ENCODE peak calls at places on chromosome 12, in ten cellular contexts. D is pancreas; X is neural crest cell; W is head of caudate nucleus; O is RWPE1; S is HuH-7.5; N is NCI-H1092; H is activated CD4-positive, alpha-beta T cell treated with anti-CD3 and anti-CD28 coated beads for 4 hours; Z is frontal cortex; P is activated CD8-positive, alpha-beta T cell treated with anti-CD3 and anti-CD28 coated beads for 36 hours. C is an unnamed sample.

GRCh38 chr12:114982760-114983159 is 298.8 kb upstream of the TBX3 start:
- DNase-seq in D (no peak), X (no peak), W (no peak), O (peak; percentile 13), S (no peak), N (no peak), H (no peak), Z (no peak), P (no peak), C (no peak)

GRCh38 chr12:125633686-125634085 is 568.5 kb downstream of the AACS start:
- DNase-seq in D (no peak), X (no peak), W (no peak), O (no peak), S (no peak), N (no peak), H (no peak), Z (no peak), P (no peak), C (no peak)

GRCh38 chr12:68538722-68539614 is 71.7 kb upstream of the RAP1B start:
- DNase-seq in D (no peak), X (no peak), W (no peak), O (no peak), S (no peak), N (no peak), H (peak; percentile 44), Z (no peak), P (peak; percentile 82), C (peak; percentile 80)

GRCh38 chr12:51269174-51270066 is 795 bp downstream of the SMAGP start:
- DNase-seq in D (peak; percentile 82), X (peak; percentile 20), W (peak; percentile 62), O (peak; percentile 56), S (peak; percentile 79), N (peak; percentile 26), H (peak; percentile 63), Z (peak; percentile 48), P (peak; percentile 67), C (peak; percentile 69)

GRCh38 chr12:131434208-131435125 is 276.4 kb upstream of the SFSWAP start:
- DNase-seq in D (no peak), X (no peak), W (no peak), O (no peak), S (no peak), N (no peak), H (no peak), Z (no peak), P (peak; percentile 15), C (no peak)

GRCh38 chr12:67433393-67434175 is 164.4 kb downstream of the CAND1 start:
- DNase-seq in D (no peak), X (no peak), W (no peak), O (no peak), S (no peak), N (no peak), H (no peak), Z (no peak), P (no peak), C (no peak)

GRCh38 chr12:111597731-111598636 is 1.1 kb downstream of the ATXN2 start:
- DNase-seq in D (peak; percentile 83), X (peak; percentile 37), W (peak; percentile 75), O (peak; percentile 55), S (peak; percentile 64), N (peak; percentile 2), H (peak; percentile 27), Z (peak; percentile 54), P (peak; percentile 42), C (peak; percentile 77)

GRCh38 chr12:132375747-132376463 is 46.5 kb upstream of the GALNT9 start:
- DNase-seq in D (peak; percentile 46), X (no peak), W (no peak), O (no peak), S (no peak), N (no peak), H (no peak), Z (no peak), P (no peak), C (no peak)

GRCh38 chr12:12016284-12017100 is 54.2 kb upstream of the BCL2L14 start:
- DNase-seq in D (no peak), X (no peak), W (no peak), O (no peak), S (no peak), N (no peak), H (peak; percentile 24), Z (no peak), P (peak; percentile 72), C (no peak)

GRCh38 chr12:108635201-108635996 is 1.7 kb upstream of the SELPLG start:
- DNase-seq in D (no peak), X (no peak), W (peak; percentile 35), O (no peak), S (no peak), N (no peak), H (peak; percentile 39), Z (no peak), P (peak; percentile 79), C (peak; percentile 38)

GRCh38 chr12:85968606-85969005 is 94.5 kb downstream of the NTS start:
- DNase-seq in D (no peak), X (no peak), W (no peak), O (no peak), S (no peak), N (no peak), H (no peak), Z (no peak), P (no peak), C (no peak)

GRCh38 chr12:54384591-54385041 is at the start of gene ZNF385A:
- DNase-seq in D (no peak), X (no peak), W (no peak), O (no peak), S (no peak), N (no peak), H (no peak), Z (no peak), P (no peak), C (no peak)

GRCh38 chr12:57498143-57498524 is 10.3 kb downstream of the MARS1 start:
- DNase-seq in D (peak; percentile 27), X (no peak), W (no peak), O (no peak), S (no peak), N (no peak), H (no peak), Z (no peak), P (no peak), C (no peak)

GRCh38 chr12:130556486-130557055 is 159.5 kb downstream of the RIMBP2 start:
- DNase-seq in D (no peak), X (no peak), W (no peak), O (no peak), S (no peak), N (no peak), H (no peak), Z (no peak), P (no peak), C (no peak)

GRCh38 chr12:131313635-131314034 is 359.9 kb downstream of the ADGRD1 start:
- DNase-seq in D (no peak), X (no peak), W (no peak), O (no peak), S (no peak), N (no peak), H (no peak), Z (no peak), P (no peak), C (peak; percentile 31)

GRCh38 chr12:68508536-68509050 is 102.1 kb upstream of the RAP1B start:
- DNase-seq in D (no peak), X (no peak), W (no peak), O (no peak), S (no peak), N (no peak), H (no peak), Z (no peak), P (no peak), C (no peak)

GRCh38 chr12:132686831-132687210 is 321 bp downstream of the POLE start:
- DNase-seq in D (no peak), X (no peak), W (peak; percentile 55), O (peak; percentile 44), S (peak; percentile 24), N (no peak), H (peak; percentile 6), Z (no peak), P (peak; percentile 37), C (no peak)

GRCh38 chr12:50283924-50284236 is 560 bp upstream of the LIMA1 start:
- DNase-seq in D (no peak), X (no peak), W (no peak), O (no peak), S (no peak), N (no peak), H (no peak), Z (no peak), P (peak; percentile 20), C (no peak)

GRCh38 chr12:83265798-83266197 is 579.1 kb downstream of the TMTC2 start:
- DNase-seq in D (no peak), X (no peak), W (no peak), O (no peak), S (no peak), N (no peak), H (no peak), Z (no peak), P (no peak), C (no peak)

GRCh38 chr12:13120431-13120830 is 17.0 kb upstream of the GSG1 start:
- DNase-seq in D (no peak), X (no peak), W (no peak), O (no peak), S (no peak), N (no peak), H (no peak), Z (no peak), P (no peak), C (no peak)

GRCh38 chr12:96698521-96698920 is 208.5 kb upstream of the NEDD1 start:
- DNase-seq in D (no peak), X (no peak), W (no peak), O (no peak), S (no peak), N (no peak), H (no peak), Z (no peak), P (no peak), C (no peak)

GRCh38 chr12:103924761-103925641 is 5.2 kb upstream of the HSP90B1 start:
- DNase-seq in D (no peak), X (no peak), W (no peak), O (peak; percentile 4), S (no peak), N (no peak), H (peak; percentile 35), Z (no peak), P (peak; percentile 85), C (no peak)

GRCh38 chr12:45522227-45522626 is 207.3 kb upstream of the ARID2 start:
- DNase-seq in D (no peak), X (no peak), W (no peak), O (no peak), S (no peak), N (no peak), H (no peak), Z (no peak), P (no peak), C (no peak)

GRCh38 chr12:106386836-106387555 is 29.4 kb downstream of the POLR3B start:
- DNase-seq in D (no peak), X (no peak), W (no peak), O (no peak), S (no peak), N (no peak), H (no peak), Z (no peak), P (no peak), C (no peak)

GRCh38 chr12:105409881-105410471 is 79.5 kb downstream of the C12orf75 start:
- DNase-seq in D (no peak), X (no peak), W (no peak), O (no peak), S (no peak), N (peak; percentile 94), H (no peak), Z (no peak), P (no peak), C (no peak)

GRCh38 chr12:69007858-69008314 is 74.9 kb upstream of the CPM start:
- DNase-seq in D (no peak), X (no peak), W (no peak), O (peak; percentile 48), S (no peak), N (no peak), H (no peak), Z (no peak), P (no peak), C (no peak)

GRCh38 chr12:60535363-60535762 is 939.5 kb downstream of the SLC16A7 start:
- DNase-seq in D (no peak), X (no peak), W (no peak), O (no peak), S (no peak), N (no peak), H (no peak), Z (no peak), P (no peak), C (no peak)

GRCh38 chr12:32603858-32604257 is 75.2 kb upstream of the DNM1L start:
- DNase-seq in D (no peak), X (no peak), W (no peak), O (no peak), S (no peak), N (no peak), H (no peak), Z (no peak), P (peak; percentile 53), C (no peak)